ENCODE peak calls at places on chromosomes 16 and 17, in seven cellular contexts. I, P, D, B, R, W and F are unnamed samples.

GRCh38 chr17:43597624-43598358 is 51.7 kb upstream of the ETV4 start:
- DNase-seq in I (no peak), P (no peak), D (no peak), B (no peak), R (no peak), W (no peak), F (no peak)

GRCh38 chr17:48074322-48075054 is 26.3 kb downstream of the NFE2L1 start:
- DNase-seq in I (peak; percentile 45), P (peak; percentile 56), D (peak; percentile 55), B (peak; percentile 79), R (peak; percentile 52), W (no peak), F (peak; percentile 76)

GRCh38 chr16:22216191-22216831 is 10.2 kb downstream of the EEF2K start:
- DNase-seq in I (no peak), P (no peak), D (no peak), B (no peak), R (no peak), W (no peak), F (no peak)

GRCh38 chr17:45883063-45883462 is 11.3 kb upstream of the MAPT start:
- DNase-seq in I (no peak), P (no peak), D (no peak), B (no peak), R (no peak), W (no peak), F (no peak)

GRCh38 chr17:30429155-30429554 is 48.1 kb upstream of the GOSR1 start:
- DNase-seq in I (no peak), P (no peak), D (no peak), B (no peak), R (no peak), W (no peak), F (no peak)

GRCh38 chr17:13635951-13636350 is 34.2 kb upstream of the HS3ST3A1 start:
- DNase-seq in I (no peak), P (no peak), D (no peak), B (no peak), R (no peak), W (no peak), F (no peak)

GRCh38 chr16:25633549-25633948 is 58.2 kb upstream of the HS3ST4 start:
- DNase-seq in I (no peak), P (peak; percentile 2), D (peak; percentile 36), B (no peak), R (no peak), W (no peak), F (no peak)

GRCh38 chr16:58537124-58537906 is 22.0 kb downstream of the SETD6 start:
- DNase-seq in I (no peak), P (no peak), D (no peak), B (no peak), R (no peak), W (no peak), F (no peak)

GRCh38 chr16:1430759-1431496 is at the start of gene PERCC1:
- DNase-seq in I (no peak), P (no peak), D (no peak), B (no peak), R (no peak), W (no peak), F (no peak)

GRCh38 chr17:77489898-77490265 is 349.1 kb downstream of the SEC14L1 start:
- DNase-seq in I (no peak), P (no peak), D (no peak), B (peak; percentile 60), R (no peak), W (no peak), F (peak; percentile 79)

GRCh38 chr16:25256821-25257503 is 683 bp downstream of the ZKSCAN2 start:
- DNase-seq in I (no peak), P (no peak), D (no peak), B (no peak), R (no peak), W (no peak), F (no peak)

GRCh38 chr17:73856585-73856984 is 212.3 kb upstream of the SDK2 start:
- DNase-seq in I (no peak), P (no peak), D (no peak), B (no peak), R (no peak), W (no peak), F (no peak)

GRCh38 chr17:62920300-62920699 is 45.7 kb upstream of the TANC2 start:
- DNase-seq in I (no peak), P (no peak), D (no peak), B (no peak), R (no peak), W (no peak), F (no peak)

GRCh38 chr17:7383742-7384488 is 3.0 kb downstream of the TNK1 start:
- DNase-seq in I (peak; percentile 69), P (no peak), D (no peak), B (no peak), R (peak; percentile 13), W (no peak), F (no peak)

GRCh38 chr16:87681990-87682570 is 79.8 kb downstream of the JPH3 start:
- DNase-seq in I (no peak), P (no peak), D (peak; percentile 29), B (no peak), R (peak; percentile 16), W (peak; percentile 36), F (no peak)

GRCh38 chr16:61564741-61565140 is 471.5 kb downstream of the CDH8 start:
- DNase-seq in I (no peak), P (no peak), D (no peak), B (no peak), R (no peak), W (no peak), F (no peak)

GRCh38 chr16:65546353-65546791 is 424.5 kb upstream of the CDH11 start:
- DNase-seq in I (no peak), P (no peak), D (no peak), B (no peak), R (no peak), W (no peak), F (no peak)

GRCh38 chr17:31558748-31559646 is 167.5 kb downstream of the RAB11FIP4 start:
- DNase-seq in I (peak; percentile 48), P (peak; percentile 81), D (peak; percentile 70), B (peak; percentile 75), R (peak; percentile 75), W (no peak), F (peak; percentile 78)

GRCh38 chr16:2511128-2511785 is 2.5 kb upstream of the ATP6V0C start:
- DNase-seq in I (no peak), P (no peak), D (no peak), B (no peak), R (no peak), W (no peak), F (no peak)

GRCh38 chr17:63623786-63624185 is 1.6 kb downstream of the MAP3K3 start:
- DNase-seq in I (no peak), P (no peak), D (no peak), B (no peak), R (no peak), W (no peak), F (no peak)

GRCh38 chr16:660459-661183 is 7.3 kb upstream of the RHOT2 start:
- DNase-seq in I (peak; percentile 52), P (no peak), D (peak; percentile 51), B (peak; percentile 84), R (peak; percentile 35), W (peak; percentile 34), F (peak; percentile 88)

GRCh38 chr17:28648698-28649097 is 3.7 kb upstream of the BLTP2 start:
- DNase-seq in I (no peak), P (no peak), D (no peak), B (no peak), R (no peak), W (no peak), F (no peak)